ENCODE peak calls at places on chromosomes 13 and 19, in eight cellular contexts. P is aorta, R is cardiac muscle cell, G is substantia nigra, N is IMR-90, H is Peyer's patch, B is heart right ventricle, E is H9. T is an unnamed sample.

GRCh38 chr13:33229446-33230177 is 55.9 kb downstream of the STARD13 start:
- DNase-seq in B (no peak), P (no peak), G (peak; percentile 65), E (no peak), N (no peak), R (no peak), H (no peak), T (no peak)

GRCh38 chr19:14106840-14107239 is 10.7 kb downstream of the PRKACA start:
- DNase-seq in G (no peak), H (no peak), E (no peak), R (no peak), N (no peak), P (no peak), B (peak; percentile 53), T (peak; percentile 27)

GRCh38 chr13:31044658-31045620 is 112.5 kb downstream of the TEX26 start:
- DNase-seq in G (no peak), N (no peak), E (no peak), R (no peak), H (no peak), B (no peak), P (no peak), T (peak; percentile 59)

GRCh38 chr19:4115050-4115817 is 8.7 kb downstream of the MAP2K2 start:
- DNase-seq in N (no peak), B (peak; percentile 58), G (no peak), P (no peak), R (no peak), E (no peak), H (no peak), T (peak; percentile 58)

GRCh38 chr19:53961523-53962345 is 1.0 kb upstream of the CACNG8 start:
- DNase-seq in E (no peak), P (peak; percentile 72), R (peak; percentile 76), B (no peak), H (no peak), G (no peak), N (no peak), T (peak; percentile 72)

GRCh38 chr13:41503386-41503785 is 46.0 kb downstream of the RGCC start:
- DNase-seq in E (peak; percentile 1), G (no peak), R (no peak), B (no peak), N (no peak), H (no peak), P (no peak), T (no peak)

GRCh38 chr19:2888739-2889224 is 11.9 kb upstream of the ZNF57 start:
- DNase-seq in B (peak; percentile 33), H (no peak), R (no peak), G (no peak), E (peak; percentile 31), P (peak; percentile 85), N (no peak), T (no peak)

GRCh38 chr19:1254530-1255185 is 6.3 kb downstream of the MIDN start:
- DNase-seq in R (no peak), H (no peak), B (no peak), N (no peak), P (no peak), E (no peak), G (no peak), T (no peak)

GRCh38 chr19:13037161-13037560 is 41.9 kb downstream of the NFIX start:
- DNase-seq in E (no peak), B (no peak), N (peak; percentile 85), R (peak; percentile 85), P (peak; percentile 83), G (no peak), H (no peak), T (peak; percentile 95)

GRCh38 chr19:12237143-12237839 is 57.4 kb downstream of the ZNF44 start:
- DNase-seq in G (no peak), H (no peak), N (no peak), P (no peak), R (no peak), B (no peak), E (no peak), T (no peak)

GRCh38 chr13:40656358-40656757 is 10.1 kb downstream of the FOXO1 start:
- DNase-seq in G (no peak), R (peak; percentile 47), E (no peak), B (no peak), P (no peak), H (no peak), N (no peak), T (no peak)

GRCh38 chr19:19064811-19065745 is 1.3 kb downstream of the SLC25A42 start:
- DNase-seq in B (no peak), G (peak; percentile 4), E (no peak), P (no peak), N (no peak), H (no peak), R (peak; percentile 22), T (peak; percentile 90)

GRCh38 chr19:409515-410242 is 732 bp upstream of the C2CD4C start:
- DNase-seq in G (no peak), R (no peak), E (no peak), P (peak; percentile 67), B (no peak), H (peak; percentile 41), N (no peak), T (peak; percentile 88)

GRCh38 chr13:29816715-29817114 is 33.7 kb downstream of the UBL3 start:
- DNase-seq in R (no peak), B (no peak), H (no peak), N (no peak), G (no peak), E (no peak), P (no peak), T (no peak)

GRCh38 chr13:29819157-29819556 is 31.3 kb downstream of the UBL3 start:
- DNase-seq in H (no peak), P (no peak), G (no peak), B (no peak), E (no peak), N (no peak), R (no peak), T (no peak)

GRCh38 chr13:29815336-29815735 is 35.1 kb downstream of the UBL3 start:
- DNase-seq in B (no peak), N (no peak), E (no peak), H (no peak), R (no peak), P (no peak), G (no peak), T (no peak)

GRCh38 chr13:29817604-29818378 is 32.6 kb downstream of the UBL3 start:
- DNase-seq in E (no peak), B (no peak), P (no peak), N (peak; percentile 23), R (no peak), H (no peak), G (no peak), T (peak; percentile 76)
- H3K27ac ChIP-seq in E (no peak overlapping the region), B (no peak overlapping the region), P (no peak overlapping the region), N (no peak overlapping the region), R (no peak overlapping the region), H (no peak overlapping the region), G (no peak overlapping the region), T (no peak overlapping the region)

GRCh38 chr13:97030705-97031452 is 36.6 kb upstream of the OXGR1 start:
- DNase-seq in G (no peak), B (no peak), E (no peak), H (no peak), N (peak; percentile 61), P (no peak), R (peak; percentile 83), T (peak; percentile 61)

GRCh38 chr13:97021241-97021640 is 27.0 kb upstream of the OXGR1 start:
- DNase-seq in N (no peak), B (no peak), P (no peak), R (no peak), G (no peak), H (no peak), E (no peak), T (no peak)

GRCh38 chr13:97028441-97029299 is 34.4 kb upstream of the OXGR1 start:
- DNase-seq in R (peak; percentile 76), P (no peak), N (peak; percentile 40), H (no peak), G (peak; percentile 1), B (no peak), E (peak; percentile 37), T (peak; percentile 38)

DNA sequence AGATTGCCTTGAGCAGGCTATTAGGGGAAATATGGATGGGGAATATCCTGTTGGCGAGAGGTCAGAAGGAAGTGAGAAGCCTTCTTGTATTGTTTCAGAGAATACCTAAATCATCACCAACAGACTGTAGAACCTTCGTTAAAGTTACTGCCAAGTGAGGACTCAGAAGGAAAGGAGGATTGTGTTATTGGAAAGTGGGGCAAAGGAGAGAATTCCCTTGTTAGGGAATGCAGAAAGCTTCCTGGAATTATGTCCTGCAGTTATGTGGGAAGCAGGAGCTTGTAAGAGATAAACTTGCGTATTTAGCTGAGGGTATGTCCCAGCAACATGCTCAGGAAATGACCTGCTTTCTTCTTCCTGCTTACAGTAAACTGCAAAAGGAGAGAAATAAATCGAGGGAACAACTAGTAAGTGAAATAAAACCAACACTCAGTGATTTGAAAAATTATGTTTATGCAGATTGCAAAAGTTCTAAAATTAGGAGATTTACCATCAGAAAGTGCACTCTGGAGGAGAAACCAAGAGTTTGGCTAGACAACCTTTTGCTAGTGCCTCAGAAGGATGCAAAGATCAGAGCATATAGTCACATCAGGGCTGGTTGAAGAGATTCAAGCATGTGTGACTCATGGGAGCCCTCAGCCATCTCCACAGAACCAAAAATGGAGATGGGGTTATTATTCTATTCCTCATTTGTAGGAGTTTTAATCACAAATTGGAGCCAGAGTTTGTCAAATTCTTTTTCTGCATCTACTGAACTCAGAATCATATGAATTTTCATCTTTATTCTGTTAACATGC is 32.7 kb upstream of the OXGR1 start:
- DNase-seq in H (no peak), P (no peak), G (no peak), N (no peak), B (no peak), E (no peak), R (peak; percentile 50), T (peak; percentile 4)
- H3K27ac ChIP-seq in H (no peak overlapping the region), P (no peak overlapping the region), G (no peak overlapping the region), N (no peak overlapping the region), B (no peak overlapping the region), E (no peak overlapping the region), R (no peak overlapping the region), T (no peak overlapping the region)

GRCh38 chr19:10270616-10271394 is at the start of gene ICAM1:
- DNase-seq in H (peak; percentile 75), G (peak; percentile 10), N (peak; percentile 66), E (peak; percentile 88), B (peak; percentile 83), P (peak; percentile 93), R (peak; percentile 95), T (peak; percentile 76)
- H3K27ac ChIP-seq in H (peak within 1 kb of the TSS; percentile 82), G (peak within 1 kb of the TSS; percentile 66), N (no peak within 1 kb of the TSS), E (no peak within 1 kb of the TSS), B (peak within 1 kb of the TSS; percentile 95), P (no peak within 1 kb of the TSS), R (no peak within 1 kb of the TSS), T (peak within 1 kb of the TSS; percentile 12)

GRCh38 chr19:28701491-28701890 is 511.5 kb downstream of the UQCRFS1 start:
- DNase-seq in G (no peak), P (no peak), R (no peak), N (no peak), E (no peak), B (no peak), H (no peak), T (no peak)

GRCh38 chr19:28706693-28707092 is 506.3 kb downstream of the UQCRFS1 start:
- DNase-seq in P (no peak), R (no peak), B (no peak), N (no peak), G (no peak), E (no peak), H (no peak), T (no peak)

GRCh38 chr19:28703400-28703956 is 509.5 kb downstream of the UQCRFS1 start:
- DNase-seq in B (no peak), E (no peak), R (no peak), P (no peak), G (no peak), N (no peak), H (no peak), T (no peak)

GRCh38 chr19:28700176-28700575 is 512.8 kb downstream of the UQCRFS1 start:
- DNase-seq in R (peak; percentile 18), P (no peak), G (no peak), H (no peak), E (no peak), N (no peak), B (no peak), T (no peak)

GRCh38 chr19:28705008-28705407 is 507.9 kb downstream of the UQCRFS1 start:
- DNase-seq in P (no peak), R (peak; percentile 88), N (peak; percentile 62), H (no peak), E (no peak), B (no peak), G (no peak), T (peak; percentile 87)
- H3K27ac ChIP-seq in P (no peak overlapping the region), R (no peak overlapping the region), N (no peak overlapping the region), H (no peak overlapping the region), E (no peak overlapping the region), B (no peak overlapping the region), G (no peak overlapping the region), T (no peak overlapping the region)